ENCODE peak calls at places on chromosomes 12 and 14, in ten cellular contexts. E is right cardiac atrium; Q is iris pigment epithelial cell; R is psoas muscle; X is stimulated activated naive CD4-positive, alpha-beta T cell; P is stimulated activated effector memory CD8-positive, alpha-beta T cell treated with anti-CD3 and anti-CD28 coated beads, Interleukin-12 subunit alpha, Interleukin-12 subunit beta, amount 100 ng/mL, for 72 hours; D is A673; H is amniotic epithelial cell; F is HuH-7.5; B is activated T-helper 1 cell treated with anti-CD3 and anti-CD28 coated beads, Interleukin-2, amount 50 U/mL, for 16 hours. W is an unnamed sample.

GRCh38 chr14:20454359-20454644 is 310 bp downstream of the OSGEP start:
- DNase-seq in E (no peak), Q (peak; percentile 84), R (no peak), X (peak; percentile 88), P (no peak), D (no peak), H (peak; percentile 78), F (peak; percentile 48), B (no peak), W (peak; percentile 86)

GRCh38 chr14:75279153-75279738 is 618 bp downstream of the FOS start:
- DNase-seq in E (peak; percentile 93), Q (peak; percentile 79), R (peak; percentile 84), X (peak; percentile 77), P (no peak), D (peak; percentile 66), H (peak; percentile 67), F (no peak), B (no peak), W (peak; percentile 61)

GRCh38 chr14:68987653-68988036 is 8.5 kb upstream of the ACTN1 start:
- DNase-seq in E (no peak), Q (no peak), R (no peak), X (no peak), P (no peak), D (peak; percentile 46), H (no peak), F (peak; percentile 26), B (no peak), W (no peak)

GRCh38 chr12:25005376-25005775 is 56.5 kb upstream of the BCAT1 start:
- DNase-seq in E (no peak), Q (no peak), R (no peak), X (no peak), P (no peak), D (no peak), H (no peak), F (no peak), B (no peak), W (no peak)

GRCh38 chr12:16475521-16475920 is 128.1 kb downstream of the MGST1 start:
- DNase-seq in E (no peak), Q (no peak), R (no peak), X (no peak), P (no peak), D (no peak), H (no peak), F (no peak), B (no peak), W (no peak)

GRCh38 chr12:109547286-109547685 is 26.0 kb downstream of the MMAB start:
- DNase-seq in E (peak; percentile 22), Q (no peak), R (peak; percentile 25), X (no peak), P (no peak), D (no peak), H (no peak), F (no peak), B (no peak), W (no peak)

GRCh38 chr12:58540480-58541299 is 379.6 kb downstream of the LRIG3 start:
- DNase-seq in E (peak; percentile 84), Q (peak; percentile 90), R (peak; percentile 64), X (no peak), P (no peak), D (peak; percentile 89), H (peak; percentile 87), F (peak; percentile 15), B (no peak), W (peak; percentile 20)

GRCh38 chr12:69254046-69254445 is 14.7 kb downstream of the CPSF6 start:
- DNase-seq in E (no peak), Q (peak; percentile 58), R (no peak), X (peak; percentile 57), P (no peak), D (peak; percentile 63), H (peak; percentile 63), F (no peak), B (no peak), W (no peak)

GRCh38 chr12:96249196-96250118 is 55.3 kb downstream of the ELK3 start:
- DNase-seq in E (peak; percentile 78), Q (peak; percentile 66), R (peak; percentile 85), X (no peak), P (no peak), D (no peak), H (peak; percentile 79), F (no peak), B (no peak), W (no peak)

W was measured in activated CD4-positive, alpha-beta memory T cell treated with anti-CD3 and anti-CD28 coated beads, Interleukin-2, amount 10 ng/mL, durations not matched to agents 7 days and 5 days.